ENCODE peak calls at places on chromosomes 5 and 9, in ten cellular contexts. Y is stimulated activated CD4-positive, alpha-beta T cell treated with anti-CD3 and anti-CD28 coated beads, Interleukin-2, amount 100 ng/mL, for 48 hours; M is testis; F is neural progenitor cell; X is AG10803; R is T-helper 1 cell; I is NCI-H2029 treated with DMSO at 0.1 percent for 48 hours; J is epithelial cell of esophagus; S is CD8-positive, alpha-beta T cell; U is anterior cingulate cortex. K is an unnamed sample.

GRCh38 chr9:81456431-81456970 is 232.8 kb downstream of the TLE1 start:
- DNase-seq in Y (no peak), M (no peak), F (no peak), X (peak; percentile 54), R (no peak), I (no peak), J (no peak), S (no peak), U (no peak), K (no peak)

GRCh38 chr5:137034213-137034612 is 464.9 kb downstream of the SPOCK1 start:
- DNase-seq in Y (no peak), M (no peak), F (no peak), X (no peak), R (no peak), I (no peak), J (no peak), S (no peak), U (no peak), K (no peak)

GRCh38 chr9:69452110-69452780 is 127.2 kb downstream of the ENTREP1 start:
- DNase-seq in Y (no peak), M (no peak), F (peak; percentile 81), X (no peak), R (no peak), I (no peak), J (peak; percentile 16), S (no peak), U (no peak), K (no peak)

GRCh38 chr9:95494416-95495371 is 22.1 kb downstream of the PTCH1 start:
- DNase-seq in Y (peak; percentile 74), M (peak; percentile 69), F (peak; percentile 65), X (no peak), R (peak; percentile 84), I (peak; percentile 92), J (no peak), S (peak; percentile 88), U (no peak), K (no peak)

GRCh38 chr5:122183098-122183794 is 53.9 kb downstream of the ZNF474 start:
- DNase-seq in Y (no peak), M (peak; percentile 77), F (no peak), X (peak; percentile 87), R (no peak), I (no peak), J (peak; percentile 94), S (no peak), U (peak; percentile 12), K (peak; percentile 75)

GRCh38 chr5:158880514-158881001 is 219.2 kb downstream of the EBF1 start:
- DNase-seq in Y (no peak), M (no peak), F (no peak), X (no peak), R (peak; percentile 20), I (no peak), J (peak; percentile 8), S (no peak), U (no peak), K (no peak)

GRCh38 chr5:179795863-179796833 is 2.4 kb downstream of the LTC4S start:
- DNase-seq in Y (peak; percentile 61), M (peak; percentile 79), F (peak; percentile 91), X (peak; percentile 77), R (peak; percentile 66), I (peak; percentile 23), J (peak; percentile 87), S (peak; percentile 67), U (peak; percentile 84), K (peak; percentile 72)

GRCh38 chr5:167945542-167946384 is 345.7 kb upstream of the WWC1 start:
- DNase-seq in Y (no peak), M (peak; percentile 19), F (no peak), X (peak; percentile 99), R (no peak), I (no peak), J (peak; percentile 78), S (no peak), U (no peak), K (no peak)

GRCh38 chr9:124290053-124290581 is 32.4 kb downstream of the NEK6 start:
- DNase-seq in Y (no peak), M (no peak), F (no peak), X (no peak), R (no peak), I (peak; percentile 52), J (no peak), S (no peak), U (no peak), K (no peak)

GRCh38 chr9:133050781-133051180 is 11.0 kb upstream of the CEL start:
- DNase-seq in Y (no peak), M (peak; percentile 63), F (no peak), X (no peak), R (no peak), I (no peak), J (no peak), S (no peak), U (no peak), K (peak; percentile 17)

GRCh38 chr5:175573493-175574269 is 84.2 kb upstream of the HRH2 start:
- DNase-seq in Y (no peak), M (no peak), F (no peak), X (no peak), R (no peak), I (no peak), J (no peak), S (no peak), U (no peak), K (no peak)

GRCh38 chr5:158991391-158991790 is 108.3 kb downstream of the EBF1 start:
- DNase-seq in Y (no peak), M (no peak), F (no peak), X (peak; percentile 86), R (no peak), I (no peak), J (no peak), S (no peak), U (no peak), K (no peak)

GRCh38 chr5:100779669-100780375 is 123.3 kb downstream of the ST8SIA4 start:
- DNase-seq in Y (no peak), M (peak; percentile 26), F (no peak), X (no peak), R (peak; percentile 29), I (no peak), J (no peak), S (no peak), U (no peak), K (peak; percentile 41)

GRCh38 chr5:82332064-82332855 is 54.1 kb upstream of the RPS23 start:
- DNase-seq in Y (no peak), M (no peak), F (no peak), X (peak; percentile 66), R (no peak), I (no peak), J (no peak), S (no peak), U (no peak), K (no peak)

GRCh38 chr9:5112109-5112592 is 73.3 kb downstream of the INSL6 start:
- DNase-seq in Y (no peak), M (no peak), F (no peak), X (no peak), R (no peak), I (no peak), J (no peak), S (no peak), U (no peak), K (no peak)

GRCh38 chr5:6322163-6322713 is 56.1 kb downstream of the MED10 start:
- DNase-seq in Y (no peak), M (no peak), F (no peak), X (no peak), R (no peak), I (no peak), J (no peak), S (no peak), U (no peak), K (no peak)

GRCh38 chr9:92973700-92974099 is 26.4 kb downstream of the FGD3 start:
- DNase-seq in Y (no peak), M (no peak), F (no peak), X (no peak), R (no peak), I (no peak), J (no peak), S (no peak), U (no peak), K (no peak)

GRCh38 chr5:56465757-56466127 is 232.6 kb upstream of the ANKRD55 start:
- DNase-seq in Y (no peak), M (no peak), F (no peak), X (peak; percentile 10), R (no peak), I (no peak), J (no peak), S (no peak), U (no peak), K (no peak)

GRCh38 chr5:32421075-32421474 is 23.5 kb downstream of the ZFR start:
- DNase-seq in Y (no peak), M (no peak), F (no peak), X (no peak), R (no peak), I (no peak), J (no peak), S (no peak), U (no peak), K (no peak)

GRCh38 chr9:119868694-119869093 is 499.5 kb upstream of the BRINP1 start:
- DNase-seq in Y (no peak), M (no peak), F (no peak), X (no peak), R (no peak), I (peak; percentile 96), J (no peak), S (no peak), U (no peak), K (no peak)

GRCh38 chr9:93597142-93597706 is 20.8 kb downstream of the PHF2 start:
- DNase-seq in Y (no peak), M (no peak), F (no peak), X (no peak), R (no peak), I (no peak), J (no peak), S (no peak), U (no peak), K (no peak)

GRCh38 chr5:83724001-83724400 is 3.3 kb upstream of the HAPLN1 start:
- DNase-seq in Y (no peak), M (no peak), F (no peak), X (no peak), R (no peak), I (no peak), J (no peak), S (no peak), U (no peak), K (no peak)

GRCh38 chr5:74310386-74310785 is 330.1 kb downstream of the ENC1 start:
- DNase-seq in Y (no peak), M (no peak), F (no peak), X (peak; percentile 24), R (no peak), I (no peak), J (peak; percentile 88), S (no peak), U (no peak), K (no peak)

K was measured in globus pallidus.